ENCODE peak calls at places on chromosomes 4 and X, in six cellular contexts. P is endothelial cell, X is sigmoid colon, A is endodermal cell, I is ascending aorta, E is PC-9. W is an unnamed sample.

GRCh38 chrX:74535633-74536141 is 78.7 kb downstream of the RLIM start:
- DNase-seq in P (peak), X (peak), A (peak), I (peak), E (no peak), W (no peak)

GRCh38 chr4:60461551-60461950 is 738.6 kb upstream of the ADGRL3 start:
- DNase-seq in P (no peak), X (no peak), A (no peak), I (no peak), E (no peak), W (no peak)

GRCh38 chrX:110218591-110218990 is 99.3 kb downstream of the AMMECR1 start:
- DNase-seq in P (no peak), X (no peak), A (no peak), I (no peak), E (no peak), W (no peak)

GRCh38 chr4:180059216-180059881 is 2183.9 kb upstream of the TENM3 start:
- DNase-seq in P (peak), X (no peak), A (peak), I (peak), E (no peak), W (no peak)

GRCh38 chr4:163707873-163708272 is 213.4 kb downstream of the TMA16 start:
- DNase-seq in P (no peak), X (no peak), A (no peak), I (no peak), E (no peak), W (no peak)

GRCh38 chrX:103453655-103454054 is 65.6 kb downstream of the RAB40A start:
- DNase-seq in P (no peak), X (no peak), A (no peak), I (no peak), E (peak), W (no peak)

GRCh38 chr4:174394915-174395314 is 111.2 kb downstream of the CEP44 start:
- DNase-seq in P (no peak), X (no peak), A (no peak), I (no peak), E (no peak), W (no peak)

GRCh38 chr4:173242466-173243250 is 74.0 kb downstream of the GALNT7 start:
- DNase-seq in P (no peak), X (no peak), A (no peak), I (no peak), E (no peak), W (no peak)

GRCh38 chr4:42767669-42768068 is 110.8 kb upstream of the ATP8A1 start:
- DNase-seq in P (no peak), X (no peak), A (peak), I (no peak), E (no peak), W (no peak)

GRCh38 chr4:188109157-188109755 is at the start of gene TRIML2:
- DNase-seq in P (no peak), X (no peak), A (peak), I (no peak), E (peak), W (no peak)

GRCh38 chr4:891747-892146 is 40.4 kb downstream of the GAK start:
- DNase-seq in P (peak), X (no peak), A (peak), I (no peak), E (no peak), W (no peak)

GRCh38 chr4:59956366-59956765 is 1243.8 kb upstream of the ADGRL3 start:
- DNase-seq in P (no peak), X (no peak), A (no peak), I (no peak), E (no peak), W (no peak)

DNA sequence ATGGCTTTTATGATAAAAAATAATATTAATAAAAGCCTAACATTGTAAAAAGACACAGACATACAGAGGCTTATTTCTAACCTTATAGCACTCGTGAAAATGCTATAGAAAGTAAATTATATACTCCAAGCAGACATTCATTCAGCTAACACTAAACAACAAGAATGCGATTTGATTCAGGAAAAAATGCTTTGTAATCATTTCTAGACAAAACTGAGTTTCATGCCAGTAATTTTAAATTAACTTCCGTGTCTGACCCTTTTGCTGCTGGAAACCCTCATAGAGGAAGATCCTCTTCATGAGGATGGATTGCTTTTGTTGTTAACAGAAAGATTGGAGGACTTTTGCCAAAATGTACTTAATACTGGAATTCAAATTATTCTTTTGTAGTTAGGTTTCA is 43.2 kb downstream of the GUCY1A1 start:
- DNase-seq in P (no peak), X (no peak), A (no peak), I (no peak), E (no peak), W (no peak)
- TF ChIP-seq CTCF in P (no peak), X (no peak), A (no peak), I (no peak), E (no peak), W (no peak)

GRCh38 chr4:13054410-13054970 is 429.6 kb downstream of the RAB28 start:
- DNase-seq in P (no peak), X (no peak), A (no peak), I (peak), E (no peak), W (no peak)
- TF ChIP-seq CTCF in P (no peak), X (no peak), A (no peak), I (no peak), E (no peak), W (no peak)

GRCh38 chrX:104482757-104483156 is 83.2 kb upstream of the IL1RAPL2 start:
- DNase-seq in P (no peak), X (no peak), A (no peak), I (no peak), E (no peak), W (no peak)
- TF ChIP-seq CTCF in P (no peak), X (no peak), A (peak), I (no peak), E (peak), W (no peak)

GRCh38 chr4:102826890-102827673 is at the start of gene UBE2D3:
- DNase-seq in P (peak), X (peak), A (peak), I (peak), E (peak), W (peak)

GRCh38 chr4:102826105-102826889 is 1.1 kb downstream of the UBE2D3 start:
- DNase-seq in P (no peak), X (no peak), A (no peak), I (no peak), E (no peak), W (no peak)

GRCh38 chr4:102829803-102830202 is 2.5 kb upstream of the UBE2D3 start:
- DNase-seq in P (no peak), X (no peak), A (no peak), I (no peak), E (no peak), W (no peak)

GRCh38 chr4:102828497-102828808 is 1.1 kb upstream of the UBE2D3 start:
- DNase-seq in P (no peak), X (no peak), A (no peak), I (no peak), E (no peak), W (no peak)

DNA sequence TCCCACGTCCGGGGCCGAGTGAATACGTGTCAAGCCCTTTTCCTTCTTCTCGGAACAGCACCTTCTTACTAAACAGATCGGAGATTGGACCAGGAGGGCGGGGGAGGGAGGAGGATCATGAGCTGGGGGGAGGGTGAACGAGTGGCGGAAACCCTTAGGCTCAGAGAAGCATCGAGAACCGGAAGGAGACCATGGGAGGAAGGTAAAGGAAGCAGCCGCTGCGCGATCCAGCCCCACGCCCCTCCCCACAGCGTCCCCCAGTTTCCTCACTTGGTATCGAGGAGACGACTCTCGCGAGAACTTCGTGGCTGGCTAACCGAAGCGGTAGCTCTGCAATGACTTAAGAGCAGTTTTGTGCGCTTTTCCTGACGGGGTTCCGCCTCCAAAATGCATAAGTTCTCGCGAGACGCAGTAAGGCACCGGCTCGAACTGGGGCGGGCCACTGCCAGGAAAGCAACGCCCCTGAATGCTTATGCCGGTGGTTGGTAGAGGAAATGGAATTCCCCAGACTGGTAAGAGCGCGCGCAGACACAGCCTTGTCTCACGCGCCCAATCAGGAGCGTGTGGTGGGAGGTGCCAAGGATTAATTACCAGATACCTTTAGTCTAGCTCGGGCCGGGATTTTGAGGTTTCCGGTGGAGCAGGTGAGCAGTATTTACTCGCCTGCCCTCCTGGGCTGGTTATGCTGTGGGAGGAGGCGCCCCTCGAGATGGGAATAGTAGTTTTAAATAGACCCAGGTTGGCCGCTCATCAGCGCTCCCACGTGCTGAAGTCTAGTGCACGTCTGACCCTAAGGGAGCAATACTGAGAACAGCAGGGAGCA is 534 bp upstream of the UBE2D3 start:
- DNase-seq in P (peak), X (peak), A (peak), I (peak), E (peak), W (peak)
- TF ChIP-seq CTCF in P (no peak), X (no peak), A (no peak), I (peak), E (no peak), W (no peak)

DNA sequence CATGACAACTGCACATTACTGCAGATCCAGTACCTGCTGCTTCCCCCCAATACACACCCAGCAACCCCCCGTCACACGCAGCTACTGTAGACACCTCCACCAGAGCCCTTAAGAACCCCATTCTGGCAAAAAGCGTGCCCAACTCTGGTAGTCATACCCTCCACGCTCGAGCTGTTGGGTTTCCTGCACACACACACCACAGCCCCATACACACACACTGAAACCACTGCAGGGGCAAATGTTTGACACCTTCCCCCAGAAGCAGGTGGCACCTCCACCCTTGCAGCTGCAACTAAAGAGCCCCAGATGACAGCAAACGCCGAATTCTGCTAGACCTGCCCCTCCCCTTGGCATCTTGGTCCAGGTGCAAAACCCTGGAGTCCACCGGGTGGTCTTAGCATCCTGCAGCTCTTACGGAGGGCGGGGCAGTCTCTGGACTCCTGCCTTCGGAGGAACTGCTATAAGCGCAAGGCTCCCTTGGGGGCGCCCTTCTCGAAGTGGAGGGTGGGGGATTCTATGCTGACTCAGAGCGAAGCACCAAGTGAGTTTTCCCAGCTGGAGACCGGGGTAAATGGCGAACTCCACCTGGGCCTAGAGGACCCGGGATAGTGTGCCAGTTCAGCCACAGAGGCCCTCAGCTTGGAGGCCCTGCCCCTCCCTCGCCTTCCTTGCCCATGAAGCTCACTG is 1.5 kb downstream of the FRMPD3 start:
- DNase-seq in P (peak), X (no peak), A (peak), I (no peak), E (no peak), W (no peak)
- TF ChIP-seq CTCF in P (peak), X (no peak), A (peak), I (no peak), E (no peak), W (no peak)

GRCh38 chr4:7212101-7212674 is 19.9 kb downstream of the SORCS2 start:
- DNase-seq in P (no peak), X (no peak), A (no peak), I (no peak), E (peak), W (no peak)

GRCh38 chr4:7213802-7214201 is 21.5 kb downstream of the SORCS2 start:
- DNase-seq in P (no peak), X (no peak), A (no peak), I (no peak), E (peak), W (no peak)

GRCh38 chr4:7212921-7213320 is 20.6 kb downstream of the SORCS2 start:
- DNase-seq in P (no peak), X (no peak), A (no peak), I (no peak), E (no peak), W (no peak)

GRCh38 chr4:7217039-7217438 is 24.7 kb downstream of the SORCS2 start:
- DNase-seq in P (no peak), X (no peak), A (no peak), I (no peak), E (no peak), W (no peak)

DNA sequence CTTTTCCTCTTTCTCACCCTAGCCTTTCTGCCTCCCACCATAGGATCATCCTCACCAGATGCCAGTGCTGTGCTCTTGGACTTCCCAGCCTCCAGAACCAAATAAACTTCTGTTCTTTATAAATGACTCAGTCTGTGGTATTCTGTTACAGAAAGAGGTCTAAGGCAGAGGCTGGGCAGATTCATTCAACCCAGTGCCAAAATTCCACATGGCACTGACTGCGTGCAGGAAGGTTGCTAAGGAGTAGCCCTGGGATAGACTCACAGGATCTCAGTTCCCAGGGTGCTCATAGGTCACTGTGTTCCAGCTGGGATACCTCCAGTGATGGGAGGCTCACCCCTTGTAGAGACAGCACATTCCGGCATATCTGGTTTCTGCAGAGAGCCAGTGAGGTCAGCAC is 22.0 kb downstream of the SORCS2 start:
- DNase-seq in P (no peak), X (no peak), A (no peak), I (no peak), E (no peak), W (no peak)
- TF ChIP-seq CTCF in P (no peak), X (no peak), A (no peak), I (no peak), E (no peak), W (no peak)

GRCh38 chrX:76127341-76127740 is 45.5 kb upstream of the PBDC1 start:
- DNase-seq in P (no peak), X (no peak), A (peak), I (no peak), E (no peak), W (no peak)
- TF ChIP-seq CTCF in P (no peak), X (no peak), A (peak), I (no peak), E (peak), W (no peak)